ENCODE peak calls at places on chromosome 13, in nine cellular contexts. E is COR-L47, G is retinal pigment epithelial cell, K is upper lobe of left lung, S is A549, O is head of caudate nucleus, C is AG08395, J is astrocyte of the cerebellum, M is kidney. U is an unnamed sample.

GRCh38 chr13:79434578-79434977 is 28.5 kb upstream of the RBM26 start:
- DNase-seq in E (no peak), G (no peak), K (no peak), S (no peak), O (no peak), C (peak; percentile 32), J (no peak), M (no peak), U (peak; percentile 38)

GRCh38 chr13:20043207-20043925 is 84.8 kb downstream of the ZMYM2 start:
- DNase-seq in E (no peak), G (no peak), K (peak; percentile 36), S (no peak), O (peak; percentile 40), C (no peak), J (no peak), M (no peak), U (no peak)

GRCh38 chr13:113625965-113626661 is 31.9 kb downstream of the ATP4B start:
- DNase-seq in E (no peak), G (peak; percentile 24), K (no peak), S (no peak), O (no peak), C (peak; percentile 52), J (peak; percentile 27), M (peak; percentile 29), U (peak; percentile 64)

GRCh38 chr13:28137556-28137955 is 789 bp upstream of the PAN3 start:
- DNase-seq in E (peak; percentile 43), G (no peak), K (no peak), S (no peak), O (no peak), C (no peak), J (no peak), M (no peak), U (no peak)

GRCh38 chr13:67140006-67140405 is 90.1 kb downstream of the PCDH9 start:
- DNase-seq in E (no peak), G (no peak), K (no peak), S (no peak), O (no peak), C (no peak), J (no peak), M (no peak), U (no peak)

GRCh38 chr13:26929971-26930730 is 169.6 kb upstream of the GPR12 start:
- DNase-seq in E (peak; percentile 54), G (no peak), K (no peak), S (peak; percentile 58), O (peak; percentile 88), C (peak; percentile 79), J (peak; percentile 45), M (no peak), U (peak; percentile 83)

GRCh38 chr13:113148407-113148806 is 10.0 kb upstream of the PROZ start:
- DNase-seq in E (no peak), G (no peak), K (no peak), S (no peak), O (no peak), C (no peak), J (no peak), M (peak; percentile 59), U (no peak)

GRCh38 chr13:114121496-114122466 is 10.6 kb downstream of the RASA3 start:
- DNase-seq in E (no peak), G (no peak), K (no peak), S (no peak), O (no peak), C (no peak), J (no peak), M (peak; percentile 66), U (no peak)

GRCh38 chr13:62125451-62125850 is 709.8 kb upstream of the PCDH20 start:
- DNase-seq in E (no peak), G (no peak), K (no peak), S (no peak), O (no peak), C (no peak), J (no peak), M (no peak), U (no peak)

GRCh38 chr13:45882626-45883025 is 31.1 kb upstream of the SIAH3 start:
- DNase-seq in E (no peak), G (no peak), K (no peak), S (no peak), O (no peak), C (no peak), J (no peak), M (no peak), U (no peak)

GRCh38 chr13:59842507-59842906 is 321.2 kb downstream of the DIAPH3 start:
- DNase-seq in E (no peak), G (no peak), K (no peak), S (no peak), O (no peak), C (no peak), J (no peak), M (no peak), U (no peak)

GRCh38 chr13:70964124-70964523 is 855.9 kb upstream of the KLHL1 start:
- DNase-seq in E (peak; percentile 18), G (no peak), K (no peak), S (no peak), O (no peak), C (no peak), J (no peak), M (no peak), U (no peak)

GRCh38 chr13:79692846-79693245 is 211.9 kb downstream of the NDFIP2 start:
- DNase-seq in E (no peak), G (no peak), K (no peak), S (no peak), O (no peak), C (peak; percentile 35), J (peak; percentile 75), M (no peak), U (peak; percentile 34)

GRCh38 chr13:44333950-44334675 is 39.5 kb upstream of the SERP2 start:
- DNase-seq in E (no peak), G (no peak), K (no peak), S (no peak), O (no peak), C (no peak), J (no peak), M (no peak), U (no peak)

GRCh38 chr13:22285867-22286632 is 615.2 kb downstream of the FGF9 start:
- DNase-seq in E (no peak), G (no peak), K (no peak), S (no peak), O (no peak), C (no peak), J (no peak), M (no peak), U (no peak)

GRCh38 chr13:46355088-46355468 is 32.0 kb downstream of the RUBCNL start:
- DNase-seq in E (no peak), G (no peak), K (no peak), S (no peak), O (no peak), C (no peak), J (no peak), M (no peak), U (no peak)

GRCh38 chr13:93386191-93386590 is 159.6 kb downstream of the GPC6 start:
- DNase-seq in E (no peak), G (no peak), K (no peak), S (no peak), O (no peak), C (no peak), J (no peak), M (no peak), U (no peak)

GRCh38 chr13:111503905-111504695 is 183.7 kb downstream of the TEX29 start:
- DNase-seq in E (no peak), G (no peak), K (no peak), S (no peak), O (peak; percentile 70), C (no peak), J (no peak), M (peak; percentile 13), U (no peak)

GRCh38 chr13:109157275-109157674 is 527.9 kb downstream of the MYO16 start:
- DNase-seq in E (no peak), G (no peak), K (no peak), S (no peak), O (no peak), C (no peak), J (no peak), M (no peak), U (no peak)

GRCh38 chr13:43764349-43764748 is 22.4 kb downstream of the ENOX1 start:
- DNase-seq in E (no peak), G (no peak), K (no peak), S (no peak), O (no peak), C (no peak), J (no peak), M (no peak), U (no peak)

GRCh38 chr13:46553886-46554855 is 1.2 kb downstream of the LRCH1 start:
- DNase-seq in E (peak; percentile 74), G (no peak), K (peak; percentile 93), S (peak; percentile 49), O (peak; percentile 50), C (peak; percentile 66), J (peak; percentile 57), M (peak; percentile 92), U (peak; percentile 74)

GRCh38 chr13:83618966-83619365 is 263.3 kb downstream of the SLITRK1 start:
- DNase-seq in E (peak; percentile 68), G (no peak), K (no peak), S (no peak), O (no peak), C (no peak), J (peak; percentile 12), M (no peak), U (no peak)

GRCh38 chr13:43874512-43875092 is 4.9 kb downstream of the CCDC122 start:
- DNase-seq in E (peak; percentile 1), G (no peak), K (no peak), S (peak; percentile 2), O (no peak), C (peak; percentile 16), J (no peak), M (no peak), U (peak; percentile 16)

GRCh38 chr13:75326173-75327131 is 155.5 kb downstream of the TBC1D4 start:
- DNase-seq in E (no peak), G (no peak), K (peak; percentile 34), S (no peak), O (no peak), C (no peak), J (peak; percentile 20), M (peak; percentile 73), U (peak; percentile 26)

GRCh38 chr13:110134801-110135200 is 172.2 kb downstream of the COL4A1 start:
- DNase-seq in E (no peak), G (no peak), K (no peak), S (no peak), O (no peak), C (peak; percentile 30), J (no peak), M (no peak), U (peak; percentile 37)